ENCODE peak calls at places on chromosomes 7 and 10, in five cellular contexts. U, O, Y, F and A are unnamed samples. For H3K4me1 and H3K9me3, the result is how much of the 10 kb centered on the place peaks cover.

GRCh38 chr7:55439627-55440026 is 74.5 kb downstream of the LANCL2 start:
- DNase-seq in U (no peak), O (peak), Y (no peak), F (no peak), A (no peak)

GRCh38 chr7:17229257-17229656 is 69.2 kb upstream of the AHR start:
- DNase-seq in U (no peak), O (no peak), Y (no peak), F (no peak), A (no peak)

GRCh38 chr7:55527314-55527713 is 45.0 kb downstream of the VOPP1 start:
- DNase-seq in U (no peak), O (no peak), Y (no peak), F (no peak), A (no peak)

GRCh38 chr7:816751-817671 is 15.3 kb upstream of the SUN1 start:
- DNase-seq in U (peak), O (peak), Y (no peak), F (peak), A (no peak)

GRCh38 chr7:102215281-102215680 is 71.4 kb upstream of the SH2B2 start:
- DNase-seq in U (no peak), O (no peak), Y (no peak), F (no peak), A (no peak)

GRCh38 chr10:11918384-11918783 is 95.2 kb downstream of the PROSER2 start:
- DNase-seq in U (no peak), O (no peak), Y (no peak), F (no peak), A (no peak)

GRCh38 chr7:11130012-11130411 is 156.3 kb downstream of the PHF14 start:
- DNase-seq in U (no peak), O (no peak), Y (no peak), F (no peak), A (no peak)

GRCh38 chr10:29688230-29688634 is 53.5 kb upstream of the SVIL start:
- DNase-seq in U (peak), O (no peak), Y (no peak), F (no peak), A (no peak)

GRCh38 chr10:21528452-21529235 is 3.2 kb upstream of the SKIDA1 start:
- DNase-seq in U (no peak), O (no peak), Y (no peak), F (no peak), A (no peak)

GRCh38 chr10:12644380-12645144 is 295.2 kb downstream of the CAMK1D start:
- DNase-seq in U (no peak), O (no peak), Y (no peak), F (no peak), A (no peak)

GRCh38 chr10:7561216-7561893 is 105.4 kb downstream of the ITIH5 start:
- DNase-seq in U (peak), O (no peak), Y (peak), F (no peak), A (peak)

GRCh38 chr10:6649107-6649720 is 69.1 kb upstream of the PRKCQ start:
- DNase-seq in U (no peak), O (peak), Y (no peak), F (no peak), A (no peak)

GRCh38 chr7:108972009-108972408 is 402.3 kb downstream of the DNAJB9 start:
- DNase-seq in U (no peak), O (no peak), Y (peak), F (no peak), A (peak)

GRCh38 chr10:14476641-14477407 is 146.1 kb upstream of the FRMD4A start:
- DNase-seq in U (no peak), O (peak), Y (no peak), F (peak), A (no peak)

GRCh38 chr7:76063525-76063924 is 15.6 kb downstream of the MDH2 start:
- DNase-seq in U (peak), O (peak), Y (peak), F (peak), A (peak)

GRCh38 chr10:42783181-42783549 is 570 bp downstream of the BMS1 start:
- DNase-seq in U (no peak), O (peak), Y (no peak), F (no peak), A (peak)

GRCh38 chr10:100122780-100123179 is 41.1 kb upstream of the CPN1 start:
- DNase-seq in U (no peak), O (no peak), Y (no peak), F (no peak), A (no peak)

GRCh38 chr10:112834661-112835060 is 115.4 kb upstream of the TCF7L2 start:
- DNase-seq in U (peak), O (no peak), Y (no peak), F (no peak), A (no peak)

GRCh38 chr7:33444501-33444900 is 315.1 kb downstream of the BBS9 start:
- DNase-seq in U (no peak), O (no peak), Y (no peak), F (no peak), A (peak)

GRCh38 chr10:77245953-77246352 is 391.7 kb downstream of the KCNMA1 start:
- DNase-seq in U (no peak), O (peak), Y (no peak), F (no peak), A (no peak)

GRCh38 chr10:89307213-89307612 is 5.4 kb downstream of the IFIT2 start:
- DNase-seq in U (no peak), O (no peak), Y (no peak), F (no peak), A (no peak)

GRCh38 chr7:35379481-35379880 is 125.6 kb upstream of the TBX20 start:
- DNase-seq in U (no peak), O (no peak), Y (no peak), F (no peak), A (peak)

GRCh38 chr7:67618569-67619543 is 622.2 kb downstream of the TYW1 start:
- DNase-seq in U (peak), O (no peak), Y (no peak), F (no peak), A (no peak)

GRCh38 chr7:111083423-111083822 is 7.5 kb upstream of the LRRN3 start:
- DNase-seq in U (no peak), O (no peak), Y (no peak), F (no peak), A (no peak)

GRCh38 chr10:106136175-106136574 is 1028.3 kb downstream of the SORCS1 start:
- DNase-seq in U (no peak), O (peak), Y (no peak), F (no peak), A (no peak)

GRCh38 chr10:132149917-132150316 is 36.8 kb upstream of the DPYSL4 start:
- DNase-seq in U (no peak), O (no peak), Y (no peak), F (no peak), A (no peak)

GRCh38 chr7:154899893-154900292 is 103.0 kb downstream of the PAXIP1 start:
- DNase-seq in U (no peak), O (no peak), Y (no peak), F (no peak), A (no peak)

GRCh38 chr10:77898323-77899079 is 28.1 kb downstream of the DLG5 start:
- DNase-seq in U (peak), O (peak), Y (peak), F (peak), A (peak)

GRCh38 chr7:110170762-110171161 is 920.2 kb upstream of the LRRN3 start:
- DNase-seq in U (no peak), O (no peak), Y (no peak), F (no peak), A (no peak)

GRCh38 chr7:24756989-24757798 is at the start of gene GSDME:
- DNase-seq in U (peak), O (peak), Y (peak), F (peak), A (peak)

GRCh38 chr10:132270256-132270655 is 37.5 kb downstream of the STK32C start:
- DNase-seq in U (no peak), O (no peak), Y (no peak), F (no peak), A (no peak)

GRCh38 chr7:49255061-49255460 is 330.7 kb downstream of the CDC14C start:
- DNase-seq in U (no peak), O (peak), Y (no peak), F (no peak), A (no peak)

GRCh38 chr10:86017841-86018734 is 348.5 kb downstream of the GRID1 start:
- DNase-seq in U (peak), O (no peak), Y (no peak), F (no peak), A (peak)

GRCh38 chr10:133394064-133394663 is at the start of gene MTG1:
- DNase-seq in U (peak), O (peak), Y (peak), F (peak), A (peak)

GRCh38 chr7:23105644-23106490 is at the start of gene KLHL7:
- DNase-seq in U (peak), O (peak), Y (peak), F (peak), A (peak)
- TF ChIP-seq CTCF in U (peak), O (no peak), Y (no peak), F (no peak), A (no peak)

GRCh38 chr10:31017534-31018361 is 13.9 kb downstream of the ZNF438 start:
- DNase-seq in U (no peak), O (no peak), Y (no peak), F (no peak), A (no peak)
- H3K4me1 ChIP-seq in U (under half), O (under half), Y (under half), F (under half), A (under half)

DNA sequence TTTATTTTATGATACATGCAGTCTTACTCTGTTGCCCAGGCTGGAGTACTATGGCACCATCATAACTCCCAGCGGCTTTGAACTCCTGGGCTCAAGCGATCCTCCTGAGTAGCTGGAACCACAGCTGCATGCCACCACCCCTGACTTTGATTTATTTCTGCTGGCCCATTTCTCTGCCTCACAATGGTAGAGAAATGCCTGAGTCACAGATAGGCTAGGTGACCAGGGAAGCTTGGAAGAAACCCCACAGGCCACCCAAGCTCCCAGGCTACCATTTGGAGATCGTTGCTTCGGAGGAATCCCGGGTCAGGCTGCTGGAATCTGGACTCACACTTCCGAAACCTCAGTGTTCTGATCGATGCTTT is 17.4 kb upstream of the BAIAP2L1 start:
- DNase-seq in U (no peak), O (peak), Y (no peak), F (peak), A (no peak)
- H3K9me3 ChIP-seq in U (under half), O (under half), Y (under half), F (under half), A (under half)

DNA sequence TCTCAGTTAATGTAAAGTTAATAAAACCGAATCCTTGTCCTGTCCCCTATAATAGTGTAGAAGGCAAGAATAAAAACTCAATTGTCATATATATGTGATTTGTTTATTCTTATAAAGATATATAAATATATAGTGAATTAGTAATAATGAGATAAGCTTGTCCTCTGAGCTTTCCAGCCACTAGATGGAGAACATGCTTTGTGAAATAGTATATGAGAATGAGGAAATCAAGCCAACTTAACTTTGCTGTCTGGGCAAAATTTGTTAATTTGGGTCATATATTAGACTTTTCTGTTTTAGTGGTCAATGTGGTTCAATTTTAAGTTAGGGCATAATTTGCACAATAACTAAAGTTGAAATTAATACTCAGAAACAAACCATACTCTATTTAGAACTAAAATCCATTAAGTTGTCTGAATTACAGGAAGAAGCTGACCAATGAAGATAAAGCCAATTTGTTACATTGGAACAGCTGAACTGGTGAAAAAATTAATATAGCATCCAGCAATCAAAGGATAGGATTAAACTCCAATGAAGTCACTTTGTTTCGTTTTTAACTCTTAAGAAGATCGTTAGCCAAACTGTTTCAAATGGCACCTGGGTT is 595.0 kb downstream of the ARL4A start:
- DNase-seq in U (peak), O (no peak), Y (no peak), F (no peak), A (no peak)
- TF ChIP-seq CTCF in U (peak), O (no peak), Y (no peak), F (peak), A (peak)

DNA sequence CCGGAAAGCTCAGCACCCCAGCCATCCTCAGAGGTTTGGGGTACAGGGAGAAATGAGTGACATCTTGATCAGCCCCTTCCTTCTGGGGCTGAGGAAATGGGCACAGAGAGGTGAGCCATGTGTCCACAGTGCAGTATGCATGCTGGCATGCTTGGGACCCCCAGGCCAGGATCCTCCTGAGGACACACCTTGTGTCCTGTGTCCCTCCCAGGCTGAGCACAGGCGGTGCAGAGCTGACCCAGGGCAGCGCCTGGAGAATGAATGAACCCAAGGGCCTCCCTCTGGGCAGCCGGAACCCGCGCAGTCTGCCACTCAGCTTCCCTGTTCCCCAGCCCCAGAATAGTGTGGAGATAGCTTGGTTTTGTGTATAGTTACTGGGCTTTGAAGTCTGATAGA is 118.8 kb downstream of the ZMIZ1 start:
- DNase-seq in U (no peak), O (no peak), Y (no peak), F (no peak), A (no peak)
- H3K4me1 ChIP-seq in U (half or more), O (half or more), Y (half or more), F (half or more), A (half or more)

GRCh38 chr7:157828190-157828589 is 491.4 kb downstream of the DNAJB6 start:
- DNase-seq in U (no peak), O (no peak), Y (no peak), F (no peak), A (no peak)

GRCh38 chr7:157827863-157828160 is 491.0 kb downstream of the DNAJB6 start:
- DNase-seq in U (no peak), O (no peak), Y (no peak), F (no peak), A (no peak)

GRCh38 chr7:157828881-157829280 is 492.1 kb downstream of the DNAJB6 start:
- DNase-seq in U (no peak), O (no peak), Y (no peak), F (no peak), A (no peak)

GRCh38 chr7:157830331-157830730 is 493.5 kb downstream of the DNAJB6 start:
- DNase-seq in U (no peak), O (no peak), Y (no peak), F (no peak), A (no peak)

GRCh38 chr7:157829491-157829890 is 492.7 kb downstream of the DNAJB6 start:
- DNase-seq in U (no peak), O (no peak), Y (no peak), F (no peak), A (no peak)
- H3K9me3 ChIP-seq in U (under half), O (under half), Y (under half), F (under half), A (under half)